ENCODE peak calls at places on chromosomes 5 and 9, in four cellular contexts. One of them, this sample, is unnamed.

GRCh38 chr5:171388816-171389168 is 1.1 kb downstream of the NPM1 start:
- DNase-seq in type B pancreatic cell: no peak
- DNase-seq in amniotic stem cell: no peak
- DNase-seq in activated CD8-positive, alpha-beta memory T cell treated with anti-CD3 and anti-CD28 coated beads, Interleukin-2, amount 10 ng/mL, durations not matched to agents 7 days and 5 days: peak; percentile 77
- DNase-seq in this sample: no peak

GRCh38 chr5:149304195-149305072 is 32.8 kb downstream of the AFAP1L1 start:
- DNase-seq in activated CD8-positive, alpha-beta memory T cell treated with anti-CD3 and anti-CD28 coated beads, Interleukin-2, amount 10 ng/mL, durations not matched to agents 7 days and 5 days: no peak
- DNase-seq in amniotic stem cell: no peak
- DNase-seq in type B pancreatic cell: no peak
- DNase-seq in this sample: no peak

GRCh38 chr9:124964056-124964455 is 23.2 kb upstream of the GOLGA1 start:
- DNase-seq in amniotic stem cell: no peak
- DNase-seq in type B pancreatic cell: no peak
- DNase-seq in activated CD8-positive, alpha-beta memory T cell treated with anti-CD3 and anti-CD28 coated beads, Interleukin-2, amount 10 ng/mL, durations not matched to agents 7 days and 5 days: no peak
- DNase-seq in this sample: no peak

GRCh38 chr5:167987490-167988270 is 303.8 kb upstream of the WWC1 start:
- DNase-seq in amniotic stem cell: no peak
- DNase-seq in type B pancreatic cell: no peak
- DNase-seq in activated CD8-positive, alpha-beta memory T cell treated with anti-CD3 and anti-CD28 coated beads, Interleukin-2, amount 10 ng/mL, durations not matched to agents 7 days and 5 days: no peak
- DNase-seq in this sample: no peak

GRCh38 chr5:160315968-160316367 is 3.6 kb upstream of the CCNJL start:
- DNase-seq in amniotic stem cell: no peak
- DNase-seq in type B pancreatic cell: no peak
- DNase-seq in activated CD8-positive, alpha-beta memory T cell treated with anti-CD3 and anti-CD28 coated beads, Interleukin-2, amount 10 ng/mL, durations not matched to agents 7 days and 5 days: no peak
- DNase-seq in this sample: no peak

GRCh38 chr5:111859031-111859430 is 102.0 kb upstream of the NREP start:
- DNase-seq in amniotic stem cell: no peak
- DNase-seq in type B pancreatic cell: no peak
- DNase-seq in activated CD8-positive, alpha-beta memory T cell treated with anti-CD3 and anti-CD28 coated beads, Interleukin-2, amount 10 ng/mL, durations not matched to agents 7 days and 5 days: no peak
- DNase-seq in this sample: no peak

GRCh38 chr9:123364241-123364824 is 8.3 kb downstream of the CRB2 start:
- DNase-seq in type B pancreatic cell: no peak
- DNase-seq in amniotic stem cell: no peak
- DNase-seq in activated CD8-positive, alpha-beta memory T cell treated with anti-CD3 and anti-CD28 coated beads, Interleukin-2, amount 10 ng/mL, durations not matched to agents 7 days and 5 days: no peak
- DNase-seq in this sample: no peak

GRCh38 chr9:119736478-119737454 is 367.5 kb upstream of the BRINP1 start:
- DNase-seq in amniotic stem cell: no peak
- DNase-seq in activated CD8-positive, alpha-beta memory T cell treated with anti-CD3 and anti-CD28 coated beads, Interleukin-2, amount 10 ng/mL, durations not matched to agents 7 days and 5 days: no peak
- DNase-seq in type B pancreatic cell: no peak
- DNase-seq in this sample: peak; percentile 90

GRCh38 chr9:28976684-28977083 is 1403.4 kb upstream of the C9orf72 start:
- DNase-seq in activated CD8-positive, alpha-beta memory T cell treated with anti-CD3 and anti-CD28 coated beads, Interleukin-2, amount 10 ng/mL, durations not matched to agents 7 days and 5 days: no peak
- DNase-seq in type B pancreatic cell: no peak
- DNase-seq in amniotic stem cell: no peak
- DNase-seq in this sample: no peak

GRCh38 chr5:154243736-154244135 is 53.2 kb downstream of the GALNT10 start:
- DNase-seq in type B pancreatic cell: no peak
- DNase-seq in amniotic stem cell: no peak
- DNase-seq in activated CD8-positive, alpha-beta memory T cell treated with anti-CD3 and anti-CD28 coated beads, Interleukin-2, amount 10 ng/mL, durations not matched to agents 7 days and 5 days: no peak
- DNase-seq in this sample: peak; percentile 62

GRCh38 chr9:131276891-131277672 is 772 bp upstream of the FAM78A start:
- DNase-seq in type B pancreatic cell: no peak
- DNase-seq in activated CD8-positive, alpha-beta memory T cell treated with anti-CD3 and anti-CD28 coated beads, Interleukin-2, amount 10 ng/mL, durations not matched to agents 7 days and 5 days: peak; percentile 64
- DNase-seq in amniotic stem cell: no peak
- DNase-seq in this sample: no peak

GRCh38 chr5:125992050-125992449 is 431.2 kb upstream of the GRAMD2B start:
- DNase-seq in activated CD8-positive, alpha-beta memory T cell treated with anti-CD3 and anti-CD28 coated beads, Interleukin-2, amount 10 ng/mL, durations not matched to agents 7 days and 5 days: no peak
- DNase-seq in amniotic stem cell: no peak
- DNase-seq in type B pancreatic cell: no peak
- DNase-seq in this sample: no peak

GRCh38 chr9:28212979-28213378 is 639.7 kb upstream of the C9orf72 start:
- DNase-seq in amniotic stem cell: peak; percentile 24
- DNase-seq in type B pancreatic cell: no peak
- DNase-seq in activated CD8-positive, alpha-beta memory T cell treated with anti-CD3 and anti-CD28 coated beads, Interleukin-2, amount 10 ng/mL, durations not matched to agents 7 days and 5 days: no peak
- DNase-seq in this sample: no peak

GRCh38 chr9:91374939-91375338 is 13.2 kb upstream of the AUH start:
- DNase-seq in type B pancreatic cell: no peak
- DNase-seq in activated CD8-positive, alpha-beta memory T cell treated with anti-CD3 and anti-CD28 coated beads, Interleukin-2, amount 10 ng/mL, durations not matched to agents 7 days and 5 days: no peak
- DNase-seq in amniotic stem cell: peak; percentile 32
- DNase-seq in this sample: no peak

GRCh38 chr5:115842952-115843351 is 1.2 kb downstream of the AP3S1 start:
- DNase-seq in type B pancreatic cell: no peak
- DNase-seq in activated CD8-positive, alpha-beta memory T cell treated with anti-CD3 and anti-CD28 coated beads, Interleukin-2, amount 10 ng/mL, durations not matched to agents 7 days and 5 days: no peak
- DNase-seq in amniotic stem cell: no peak
- DNase-seq in this sample: no peak